ENCODE peak calls at places on chromosomes 3 and 15, in four cellular contexts. O is effector memory CD4-positive, alpha-beta T cell; D is IMR-90; E is upper lobe of left lung. S is an unnamed sample.

GRCh38 chr15:73518180-73518862 is 75.4 kb downstream of the REC114 start:
- DNase-seq in O (no peak), D (no peak), E (no peak), S (no peak)

GRCh38 chr3:39121626-39122025 is 14.1 kb downstream of the TTC21A start:
- DNase-seq in O (no peak), D (no peak), E (no peak), S (no peak)

GRCh38 chr3:104436536-104436935 is 930.2 kb upstream of the ALCAM start:
- DNase-seq in O (no peak), D (no peak), E (no peak), S (peak)

GRCh38 chr3:111333642-111334041 is 208.4 kb upstream of the CD96 start:
- DNase-seq in O (no peak), D (peak), E (no peak), S (no peak)

GRCh38 chr3:112448939-112449338 is 50.3 kb downstream of the BTLA start:
- DNase-seq in O (no peak), D (no peak), E (no peak), S (peak)

GRCh38 chr3:105456017-105456416 is 89.3 kb downstream of the ALCAM start:
- DNase-seq in O (no peak), D (no peak), E (no peak), S (no peak)

GRCh38 chr15:90585863-90586262 is 56.1 kb downstream of the CRTC3 start:
- DNase-seq in O (no peak), D (peak), E (no peak), S (peak)

GRCh38 chr3:16790432-16791379 is 94.0 kb upstream of the PLCL2 start:
- DNase-seq in O (no peak), D (no peak), E (no peak), S (no peak)

GRCh38 chr3:169173231-169173630 is 490.3 kb downstream of the MECOM start:
- DNase-seq in O (no peak), D (no peak), E (no peak), S (peak)

GRCh38 chr3:73391984-73392383 is 232.8 kb downstream of the PDZRN3 start:
- DNase-seq in O (no peak), D (no peak), E (no peak), S (no peak)

GRCh38 chr3:10757821-10758130 is 58.3 kb upstream of the SLC6A11 start:
- DNase-seq in O (no peak), D (no peak), E (no peak), S (peak)

GRCh38 chr3:126607214-126607908 is 47.6 kb downstream of the TXNRD3 start:
- DNase-seq in O (no peak), D (peak), E (no peak), S (peak)

GRCh38 chr3:181919375-181919774 is 207.7 kb downstream of the SOX2 start:
- DNase-seq in O (no peak), D (no peak), E (no peak), S (no peak)

GRCh38 chr15:61780278-61780677 is 280.0 kb downstream of the VPS13C start:
- DNase-seq in O (no peak), D (no peak), E (no peak), S (no peak)

GRCh38 chr15:77027697-77028450 is 32.9 kb downstream of the PSTPIP1 start:
- DNase-seq in O (no peak), D (no peak), E (peak), S (no peak)

GRCh38 chr15:40010681-40011080 is 28.3 kb downstream of the SRP14 start:
- DNase-seq in O (no peak), D (peak), E (no peak), S (peak)

GRCh38 chr15:52682776-52683175 is 3.6 kb upstream of the ATOSA start:
- DNase-seq in O (no peak), D (no peak), E (no peak), S (no peak)

GRCh38 chr3:195704433-195704999 is 16.3 kb upstream of the MUC20 start:
- DNase-seq in O (no peak), D (no peak), E (no peak), S (no peak)

GRCh38 chr3:115857518-115858136 is 234.3 kb downstream of the GAP43 start:
- DNase-seq in O (no peak), D (peak), E (no peak), S (no peak)

GRCh38 chr3:178350763-178351162 is 185.5 kb upstream of the KCNMB2 start:
- DNase-seq in O (no peak), D (peak), E (no peak), S (peak)

GRCh38 chr3:4297486-4297885 is 5.7 kb upstream of the SETMAR start:
- DNase-seq in O (no peak), D (no peak), E (no peak), S (no peak)
- H3K4me3 ChIP-seq in O (no peak), D (no peak), E (no peak), S (no peak)

GRCh38 chr3:37241880-37242279 is 67.5 kb upstream of the LRRFIP2 start:
- DNase-seq in O (no peak), D (no peak), E (no peak), S (no peak)

GRCh38 chr3:37248179-37248578 is 73.8 kb upstream of the LRRFIP2 start:
- DNase-seq in O (no peak), D (no peak), E (no peak), S (no peak)

GRCh38 chr3:37243811-37244748 is 69.7 kb upstream of the LRRFIP2 start:
- DNase-seq in O (peak), D (peak), E (peak), S (peak)

GRCh38 chr3:37247398-37248114 is 73.2 kb upstream of the LRRFIP2 start:
- DNase-seq in O (no peak), D (no peak), E (no peak), S (no peak)

DNA sequence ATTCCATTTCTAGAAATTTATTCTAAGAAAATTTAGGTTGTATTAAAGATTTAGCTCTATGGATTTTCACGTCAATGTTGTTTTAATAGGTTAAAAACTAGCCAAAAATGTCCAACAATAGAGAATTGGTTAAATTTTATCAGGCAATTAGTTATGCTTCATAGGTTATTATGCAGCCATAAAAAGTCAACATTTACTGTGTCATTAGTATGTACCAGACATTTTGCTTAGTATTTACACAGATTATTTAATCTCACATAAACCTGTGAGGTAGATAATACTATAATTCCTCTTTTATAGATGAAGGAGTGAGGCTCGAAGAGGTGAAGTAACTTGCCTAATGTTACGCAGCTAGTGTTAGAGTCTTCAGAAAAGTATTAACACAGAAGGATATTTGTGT is 70.6 kb upstream of the LRRFIP2 start:
- DNase-seq in O (no peak), D (no peak), E (no peak), S (no peak)
- H3K4me3 ChIP-seq in O (no peak), D (peak), E (peak), S (peak)

DNA sequence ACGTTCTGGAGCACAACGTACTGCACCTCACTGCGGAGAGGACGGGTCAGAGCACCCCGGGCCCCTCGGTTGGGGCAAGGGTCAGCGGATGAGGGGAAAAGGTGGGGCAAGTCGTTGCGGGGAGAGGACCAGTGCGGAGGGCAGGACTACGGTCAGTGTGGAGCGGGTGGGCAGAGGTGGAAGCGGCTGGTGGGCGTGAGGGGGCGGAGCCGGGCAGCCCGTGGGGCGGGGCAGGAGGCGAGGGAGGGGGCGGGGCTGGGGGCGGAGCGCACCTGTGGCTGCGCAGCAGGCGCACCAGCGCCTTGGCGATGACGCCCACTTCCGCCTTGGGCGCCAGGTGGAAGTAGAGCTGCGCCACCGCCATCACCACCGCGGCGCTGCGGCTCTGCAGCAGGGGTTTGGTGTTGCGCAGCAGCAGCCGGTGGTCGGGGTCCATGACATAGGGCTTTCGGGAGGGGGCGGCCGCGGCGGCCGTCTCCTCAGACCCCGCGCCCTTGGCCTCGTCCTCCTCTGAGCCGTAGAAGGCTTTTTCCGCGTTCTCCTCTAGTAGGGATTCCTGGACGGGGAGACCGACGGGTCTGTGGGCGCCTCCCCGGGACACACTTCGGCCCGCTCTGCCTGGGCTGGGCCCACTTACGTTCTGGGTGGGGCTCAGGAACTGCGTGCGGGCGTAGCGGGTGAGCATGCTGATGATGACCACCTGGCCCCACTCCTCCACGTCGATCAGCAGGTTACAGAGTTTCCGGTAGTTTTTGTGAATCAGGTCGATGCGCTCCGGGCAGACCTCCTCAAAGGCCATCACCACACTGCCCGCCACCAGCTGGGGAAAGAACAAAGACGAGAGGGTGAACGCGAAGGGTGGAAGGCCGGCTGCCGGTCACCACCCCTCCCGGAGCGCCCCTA is 29.2 kb downstream of the AP3B2 start:
- DNase-seq in O (peak), D (no peak), E (peak), S (no peak)
- H3K4me3 ChIP-seq in O (peak), D (no peak), E (peak), S (no peak)

GRCh38 chr15:94205366-94205765 is 26.0 kb upstream of the MCTP2 start:
- DNase-seq in O (no peak), D (peak), E (peak), S (no peak)
- H3K4me3 ChIP-seq in O (no peak), D (no peak), E (no peak), S (no peak)

DNA sequence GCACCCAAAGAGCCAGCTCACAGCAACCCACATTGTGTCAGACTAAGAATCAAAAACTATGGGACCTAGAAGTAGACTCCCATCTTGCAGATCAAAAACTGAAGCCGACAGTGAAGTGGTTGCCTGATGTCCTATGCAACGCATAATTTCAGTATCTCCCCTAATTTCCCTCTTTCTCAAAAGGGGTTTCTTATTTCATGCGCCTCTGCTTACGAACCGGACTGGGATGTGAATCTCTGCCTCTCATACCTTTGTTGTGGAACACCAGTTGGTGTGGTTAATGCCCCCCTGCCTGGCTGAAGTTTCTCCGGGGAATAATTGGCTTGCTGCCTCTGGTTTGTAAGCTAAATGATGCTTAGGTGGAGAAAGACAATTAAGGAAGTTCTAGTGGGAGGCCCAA is 514 bp upstream of the FAM174B start:
- DNase-seq in O (no peak), D (no peak), E (no peak), S (no peak)
- H3K4me3 ChIP-seq in O (no peak), D (no peak), E (peak), S (no peak)

GRCh38 chr15:59444980-59445500 is 7.1 kb downstream of the FAM81A start:
- DNase-seq in O (no peak), D (no peak), E (no peak), S (no peak)
- H3K4me3 ChIP-seq in O (no peak), D (no peak), E (no peak), S (no peak)